ENCODE peak calls at places on chromosomes 3 and 15, in five cellular contexts. E, D, X, T and N are unnamed samples.

GRCh38 chr3:9121366-9121765 is 128.1 kb downstream of the SRGAP3 start:
- DNase-seq in X (no peak), D (no peak), T (no peak), E (no peak), N (no peak)

GRCh38 chr3:134718736-134719135 is 67.9 kb upstream of the KY start:
- DNase-seq in X (no peak), D (no peak), T (no peak), E (peak; percentile 85), N (no peak)

GRCh38 chr3:85433334-85433733 is 474.5 kb downstream of the CADM2 start:
- DNase-seq in E (no peak), X (no peak), D (no peak), T (no peak), N (no peak)

GRCh38 chr3:146589899-146590508 is 15.1 kb downstream of the PLSCR5 start:
- DNase-seq in D (peak; percentile 26), E (peak; percentile 76), X (peak; percentile 15), T (peak; percentile 60), N (peak; percentile 67)

GRCh38 chr3:14113964-14114667 is 10.6 kb downstream of the CHCHD4 start:
- DNase-seq in E (no peak), D (no peak), X (peak; percentile 41), T (no peak), N (no peak)

GRCh38 chr3:169454823-169455222 is 208.7 kb downstream of the MECOM start:
- DNase-seq in X (no peak), T (no peak), E (peak; percentile 93), D (no peak), N (peak; percentile 93)

GRCh38 chr3:170467007-170467406 is 48.3 kb downstream of the CLDN11 start:
- DNase-seq in X (no peak), D (no peak), T (no peak), E (no peak), N (no peak)

GRCh38 chr15:64110945-64111678 is 15.3 kb downstream of the SNX1 start:
- DNase-seq in T (no peak), E (no peak), D (peak; percentile 42), X (no peak), N (no peak)

GRCh38 chr3:140629351-140630137 is 48.3 kb upstream of the TRIM42 start:
- DNase-seq in X (no peak), D (no peak), E (peak; percentile 93), T (no peak), N (peak; percentile 51)

GRCh38 chr3:129892486-129892856 is 1.0 kb downstream of the TMCC1 start:
- DNase-seq in T (no peak), X (no peak), D (no peak), E (no peak), N (no peak)

GRCh38 chr15:68730491-68731317 is 90.0 kb downstream of the ANP32A start:
- DNase-seq in D (peak; percentile 71), E (peak; percentile 70), T (peak; percentile 63), X (peak; percentile 60), N (peak; percentile 76)

GRCh38 chr3:61564405-61565059 is 3.2 kb downstream of the PTPRG start:
- DNase-seq in E (peak; percentile 70), D (no peak), X (peak; percentile 93), T (peak; percentile 86), N (peak; percentile 74)

GRCh38 chr3:164144824-164145223 is 933.5 kb downstream of the SI start:
- DNase-seq in E (no peak), X (no peak), D (no peak), T (no peak), N (no peak)

GRCh38 chr15:82832601-82833209 is 23.3 kb downstream of the WHAMM start:
- DNase-seq in T (peak; percentile 32), X (no peak), D (no peak), E (peak; percentile 86), N (peak; percentile 45)
- TF ChIP-seq CTCF in T (no peak), X (no peak), D (no peak), E (no peak), N (no peak)

DNA sequence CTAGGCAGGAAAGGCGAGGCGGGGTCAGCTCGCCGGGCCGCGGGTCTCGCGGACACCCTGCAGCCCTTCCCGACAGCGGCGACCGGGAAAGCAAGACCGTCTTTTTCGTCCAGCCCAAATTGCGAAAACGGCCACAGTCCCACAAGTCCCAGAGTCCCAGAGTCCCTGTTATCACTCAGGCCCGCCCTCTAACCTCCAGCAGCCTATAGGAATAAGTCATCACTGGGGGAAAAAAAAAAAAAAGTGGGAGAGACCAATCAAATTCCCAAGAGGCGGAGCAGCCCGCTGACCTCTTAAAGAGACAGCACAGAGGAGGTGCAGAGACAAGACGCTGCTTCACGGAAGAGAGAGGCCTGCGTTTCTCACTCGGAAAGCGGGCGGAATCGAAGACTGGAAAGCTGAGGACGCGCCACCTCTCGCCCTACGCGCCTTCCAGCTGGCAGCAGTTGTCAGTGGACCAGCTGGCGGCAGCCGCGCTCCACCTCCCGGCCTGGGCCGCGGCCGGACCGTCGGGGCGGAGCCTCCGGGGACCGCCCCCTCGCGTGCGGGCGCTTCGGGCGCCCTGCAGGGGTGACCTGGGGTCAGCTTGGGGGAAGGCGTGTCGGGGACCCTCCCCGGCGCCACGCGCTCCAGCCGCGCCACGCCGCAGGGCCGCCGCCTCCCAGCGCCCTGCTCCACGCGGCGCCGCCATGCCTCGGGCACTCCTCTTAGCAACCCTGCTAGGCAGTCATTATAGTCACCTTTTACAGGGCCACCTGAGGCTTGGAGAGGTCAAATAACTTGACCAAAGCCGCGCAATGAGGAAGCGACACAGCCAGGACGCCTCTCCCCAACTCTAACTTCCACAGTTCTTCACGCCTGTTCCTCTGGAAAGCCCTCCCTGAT is at the start of gene TPRA1:
- DNase-seq in T (peak; percentile 97), E (peak; percentile 99), X (peak; percentile 94), D (peak; percentile 98), N (peak; percentile 96)
- TF ChIP-seq CTCF in T (no peak), E (no peak), X (peak; percentile 53), D (peak; percentile 57), N (no peak)

DNA sequence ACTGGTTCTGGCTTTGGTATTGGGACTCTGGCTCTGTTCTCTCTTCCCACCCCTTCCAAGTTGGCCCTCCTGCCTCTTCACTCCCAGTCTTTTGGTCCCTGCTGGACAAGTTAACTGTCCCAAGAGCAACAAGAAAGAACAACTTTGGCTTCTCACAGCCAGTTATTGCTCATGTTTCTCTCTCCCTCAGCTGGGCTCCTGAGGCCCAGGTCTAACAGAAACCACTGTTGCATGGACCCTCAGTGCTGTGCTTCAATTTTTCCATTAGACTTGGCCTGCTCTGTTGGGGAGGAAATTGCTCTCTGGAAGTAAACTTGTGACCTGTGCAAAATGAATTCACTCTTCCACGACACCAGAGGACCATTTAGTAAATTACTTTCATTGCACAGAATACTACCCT is 64.5 kb downstream of the CHST2 start:
- DNase-seq in D (no peak), X (no peak), E (no peak), T (no peak), N (no peak)
- TF ChIP-seq CTCF in D (no peak), X (no peak), E (no peak), T (no peak), N (no peak)

DNA sequence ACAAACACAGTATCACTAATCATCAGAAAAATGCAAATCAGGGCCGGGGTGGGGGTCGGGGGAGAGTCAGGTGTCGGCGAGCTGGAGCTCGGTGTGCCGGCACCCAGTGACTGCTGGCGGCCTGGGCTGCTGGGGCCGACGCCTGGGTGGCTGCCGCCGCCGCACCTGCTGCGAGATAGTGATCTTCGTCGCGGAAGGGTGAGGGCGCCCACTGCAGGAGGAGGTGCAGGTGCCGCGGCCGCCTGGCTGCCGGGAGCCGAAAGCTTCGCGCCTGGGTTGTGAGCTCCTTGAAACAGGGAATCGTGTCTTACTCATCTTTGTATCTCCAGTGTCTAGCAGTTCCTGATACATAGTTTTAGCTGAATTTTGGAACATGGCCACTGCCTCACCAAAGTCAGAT is 64.0 kb upstream of the CPOX start:
- DNase-seq in T (no peak), D (no peak), X (peak; percentile 75), E (peak; percentile 4), N (no peak)
- TF ChIP-seq CTCF in T (no peak), D (peak; percentile 27), X (peak; percentile 87), E (peak; percentile 33), N (no peak)

GRCh38 chr3:25707268-25707928 is 42.7 kb upstream of the TOP2B start:
- DNase-seq in E (no peak), D (no peak), X (no peak), T (no peak), N (no peak)
- TF ChIP-seq CTCF in E (no peak), D (no peak), X (no peak), T (no peak), N (no peak)

DNA sequence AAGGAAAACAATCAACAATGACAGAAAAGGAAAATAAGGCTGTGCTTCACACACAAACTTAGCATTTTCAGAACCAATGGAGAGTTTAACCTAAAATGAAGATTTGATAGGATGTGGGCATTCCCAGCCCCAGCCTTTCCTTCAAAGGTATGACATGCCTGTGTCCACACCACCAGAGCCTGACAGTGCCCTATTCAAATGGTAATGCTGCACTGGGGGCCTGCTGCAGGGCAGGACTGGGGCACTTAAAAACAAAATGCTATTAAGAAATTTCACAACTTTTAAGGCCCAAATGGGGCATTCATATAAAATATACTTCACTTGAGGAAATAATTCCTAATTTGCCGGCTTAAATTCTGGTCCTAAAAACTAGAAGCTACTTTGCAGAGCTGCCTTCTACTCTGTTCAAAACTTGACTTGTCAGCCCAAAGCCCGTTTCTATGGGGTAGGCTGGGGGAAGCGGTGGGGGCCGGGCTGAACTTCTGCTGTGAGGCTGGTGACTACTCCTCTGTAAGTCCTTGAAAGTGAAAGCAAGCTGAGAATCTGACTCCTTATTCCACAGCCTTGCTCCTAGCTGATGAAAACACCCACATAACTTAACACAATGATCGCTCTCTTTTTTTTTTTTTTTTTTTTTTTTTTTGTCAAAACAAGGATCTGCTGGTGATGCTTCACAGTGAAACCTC is 31.0 kb upstream of the TKT start:
- DNase-seq in D (no peak), E (peak; percentile 64), X (no peak), T (peak; percentile 50), N (no peak)
- TF ChIP-seq CTCF in D (no peak), E (no peak), X (no peak), T (no peak), N (no peak)

GRCh38 chr3:72448375-72448823 is 399.8 kb downstream of the SHQ1 start:
- DNase-seq in T (peak; percentile 75), X (no peak), E (no peak), D (no peak), N (no peak)

GRCh38 chr3:72445827-72446405 is 402.3 kb downstream of the SHQ1 start:
- DNase-seq in T (no peak), D (peak; percentile 18), X (no peak), E (peak; percentile 14), N (peak; percentile 46)

GRCh38 chr3:72447059-72447946 is 400.9 kb downstream of the SHQ1 start:
- DNase-seq in X (peak; percentile 90), E (peak; percentile 80), D (peak; percentile 92), T (peak; percentile 92), N (peak; percentile 84)

GRCh38 chr3:72444642-72445223 is 403.5 kb downstream of the SHQ1 start:
- DNase-seq in E (no peak), X (no peak), T (no peak), D (no peak), N (no peak)

GRCh38 chr3:72446406-72447058 is 401.7 kb downstream of the SHQ1 start:
- DNase-seq in D (peak; percentile 56), E (peak; percentile 39), X (no peak), T (no peak), N (no peak)
- TF ChIP-seq CTCF in D (peak; percentile 49), E (no peak), X (no peak), T (no peak), N (no peak)